ENCODE peak calls at places on chromosome 16, in six cellular contexts. One of them, this sample, is unnamed.

GRCh38 chr16:3819741-3820724 is 60.5 kb downstream of the CREBBP start:
- DNase-seq in stimulated activated CD8-positive, alpha-beta memory T cell treated with anti-CD3 and anti-CD28 coated beads, Interleukin-12 subunit alpha, Interleukin-12 subunit beta, amount 100 ng/mL, for 1 hour: no peak
- DNase-seq in naive B cell: no peak
- DNase-seq in GM19239: no peak
- DNase-seq in colonic mucosa: peak
- DNase-seq in activated CD4-positive, alpha-beta memory T cell treated with anti-CD3 and anti-CD28 coated beads for 36 hours: no peak
- DNase-seq in this sample: no peak

GRCh38 chr16:88132836-88133506 is 181.7 kb downstream of the BANP start:
- DNase-seq in stimulated activated CD8-positive, alpha-beta memory T cell treated with anti-CD3 and anti-CD28 coated beads, Interleukin-12 subunit alpha, Interleukin-12 subunit beta, amount 100 ng/mL, for 1 hour: no peak
- DNase-seq in naive B cell: no peak
- DNase-seq in GM19239: no peak
- DNase-seq in colonic mucosa: no peak
- DNase-seq in activated CD4-positive, alpha-beta memory T cell treated with anti-CD3 and anti-CD28 coated beads for 36 hours: no peak
- DNase-seq in this sample: no peak

GRCh38 chr16:53435066-53435688 is 906 bp downstream of the RBL2 start:
- DNase-seq in stimulated activated CD8-positive, alpha-beta memory T cell treated with anti-CD3 and anti-CD28 coated beads, Interleukin-12 subunit alpha, Interleukin-12 subunit beta, amount 100 ng/mL, for 1 hour: peak
- DNase-seq in naive B cell: peak
- DNase-seq in GM19239: peak
- DNase-seq in colonic mucosa: peak
- DNase-seq in activated CD4-positive, alpha-beta memory T cell treated with anti-CD3 and anti-CD28 coated beads for 36 hours: peak
- DNase-seq in this sample: peak

GRCh38 chr16:8733849-8734540 is 59.6 kb downstream of the ABAT start:
- DNase-seq in stimulated activated CD8-positive, alpha-beta memory T cell treated with anti-CD3 and anti-CD28 coated beads, Interleukin-12 subunit alpha, Interleukin-12 subunit beta, amount 100 ng/mL, for 1 hour: no peak
- DNase-seq in naive B cell: no peak
- DNase-seq in GM19239: no peak
- DNase-seq in colonic mucosa: no peak
- DNase-seq in activated CD4-positive, alpha-beta memory T cell treated with anti-CD3 and anti-CD28 coated beads for 36 hours: no peak
- DNase-seq in this sample: no peak

GRCh38 chr16:30724641-30725464 is 23.4 kb upstream of the PHKG2 start:
- DNase-seq in stimulated activated CD8-positive, alpha-beta memory T cell treated with anti-CD3 and anti-CD28 coated beads, Interleukin-12 subunit alpha, Interleukin-12 subunit beta, amount 100 ng/mL, for 1 hour: no peak
- DNase-seq in naive B cell: peak
- DNase-seq in GM19239: no peak
- DNase-seq in colonic mucosa: peak
- DNase-seq in activated CD4-positive, alpha-beta memory T cell treated with anti-CD3 and anti-CD28 coated beads for 36 hours: no peak
- DNase-seq in this sample: no peak

GRCh38 chr16:69917739-69918138 is 33.4 kb upstream of the CLEC18A start:
- DNase-seq in stimulated activated CD8-positive, alpha-beta memory T cell treated with anti-CD3 and anti-CD28 coated beads, Interleukin-12 subunit alpha, Interleukin-12 subunit beta, amount 100 ng/mL, for 1 hour: no peak
- DNase-seq in naive B cell: no peak
- DNase-seq in GM19239: no peak
- DNase-seq in colonic mucosa: no peak
- DNase-seq in activated CD4-positive, alpha-beta memory T cell treated with anti-CD3 and anti-CD28 coated beads for 36 hours: no peak
- DNase-seq in this sample: no peak

GRCh38 chr16:9060225-9060624 is 31.2 kb upstream of the HAPSTR1 start:
- DNase-seq in stimulated activated CD8-positive, alpha-beta memory T cell treated with anti-CD3 and anti-CD28 coated beads, Interleukin-12 subunit alpha, Interleukin-12 subunit beta, amount 100 ng/mL, for 1 hour: no peak
- DNase-seq in naive B cell: no peak
- DNase-seq in GM19239: no peak
- DNase-seq in colonic mucosa: no peak
- DNase-seq in activated CD4-positive, alpha-beta memory T cell treated with anti-CD3 and anti-CD28 coated beads for 36 hours: no peak
- DNase-seq in this sample: no peak

GRCh38 chr16:10938321-10938720 is 3.9 kb downstream of the DEXI start:
- DNase-seq in stimulated activated CD8-positive, alpha-beta memory T cell treated with anti-CD3 and anti-CD28 coated beads, Interleukin-12 subunit alpha, Interleukin-12 subunit beta, amount 100 ng/mL, for 1 hour: no peak
- DNase-seq in naive B cell: no peak
- DNase-seq in GM19239: no peak
- DNase-seq in colonic mucosa: peak
- DNase-seq in activated CD4-positive, alpha-beta memory T cell treated with anti-CD3 and anti-CD28 coated beads for 36 hours: peak
- DNase-seq in this sample: no peak

GRCh38 chr16:24131294-24131693 is 124.8 kb upstream of the CACNG3 start:
- DNase-seq in stimulated activated CD8-positive, alpha-beta memory T cell treated with anti-CD3 and anti-CD28 coated beads, Interleukin-12 subunit alpha, Interleukin-12 subunit beta, amount 100 ng/mL, for 1 hour: no peak
- DNase-seq in naive B cell: no peak
- DNase-seq in GM19239: no peak
- DNase-seq in colonic mucosa: no peak
- DNase-seq in activated CD4-positive, alpha-beta memory T cell treated with anti-CD3 and anti-CD28 coated beads for 36 hours: no peak
- DNase-seq in this sample: no peak

GRCh38 chr16:2428051-2428786 is 1.0 kb upstream of the CCNF start:
- DNase-seq in stimulated activated CD8-positive, alpha-beta memory T cell treated with anti-CD3 and anti-CD28 coated beads, Interleukin-12 subunit alpha, Interleukin-12 subunit beta, amount 100 ng/mL, for 1 hour: no peak
- DNase-seq in naive B cell: peak
- DNase-seq in GM19239: peak
- DNase-seq in colonic mucosa: peak
- DNase-seq in activated CD4-positive, alpha-beta memory T cell treated with anti-CD3 and anti-CD28 coated beads for 36 hours: peak
- DNase-seq in this sample: peak

GRCh38 chr16:56614549-56614991 is 6.2 kb downstream of the MT2A start:
- DNase-seq in stimulated activated CD8-positive, alpha-beta memory T cell treated with anti-CD3 and anti-CD28 coated beads, Interleukin-12 subunit alpha, Interleukin-12 subunit beta, amount 100 ng/mL, for 1 hour: no peak
- DNase-seq in naive B cell: no peak
- DNase-seq in GM19239: no peak
- DNase-seq in colonic mucosa: no peak
- DNase-seq in activated CD4-positive, alpha-beta memory T cell treated with anti-CD3 and anti-CD28 coated beads for 36 hours: peak
- DNase-seq in this sample: no peak

GRCh38 chr16:65510850-65511249 is 389.0 kb upstream of the CDH11 start:
- DNase-seq in stimulated activated CD8-positive, alpha-beta memory T cell treated with anti-CD3 and anti-CD28 coated beads, Interleukin-12 subunit alpha, Interleukin-12 subunit beta, amount 100 ng/mL, for 1 hour: no peak
- DNase-seq in naive B cell: no peak
- DNase-seq in GM19239: no peak
- DNase-seq in colonic mucosa: no peak
- DNase-seq in activated CD4-positive, alpha-beta memory T cell treated with anti-CD3 and anti-CD28 coated beads for 36 hours: no peak
- DNase-seq in this sample: no peak

GRCh38 chr16:47565454-47565853 is 104.3 kb downstream of the PHKB start:
- DNase-seq in stimulated activated CD8-positive, alpha-beta memory T cell treated with anti-CD3 and anti-CD28 coated beads, Interleukin-12 subunit alpha, Interleukin-12 subunit beta, amount 100 ng/mL, for 1 hour: no peak
- DNase-seq in naive B cell: no peak
- DNase-seq in GM19239: no peak
- DNase-seq in colonic mucosa: peak
- DNase-seq in activated CD4-positive, alpha-beta memory T cell treated with anti-CD3 and anti-CD28 coated beads for 36 hours: peak
- DNase-seq in this sample: peak

GRCh38 chr16:88456356-88457292 is 3.5 kb downstream of the ZFPM1 start:
- DNase-seq in stimulated activated CD8-positive, alpha-beta memory T cell treated with anti-CD3 and anti-CD28 coated beads, Interleukin-12 subunit alpha, Interleukin-12 subunit beta, amount 100 ng/mL, for 1 hour: peak
- DNase-seq in naive B cell: no peak
- DNase-seq in GM19239: no peak
- DNase-seq in colonic mucosa: no peak
- DNase-seq in activated CD4-positive, alpha-beta memory T cell treated with anti-CD3 and anti-CD28 coated beads for 36 hours: peak
- DNase-seq in this sample: no peak

GRCh38 chr16:53123753-53124152 is 69.0 kb downstream of the CHD9 start:
- DNase-seq in stimulated activated CD8-positive, alpha-beta memory T cell treated with anti-CD3 and anti-CD28 coated beads, Interleukin-12 subunit alpha, Interleukin-12 subunit beta, amount 100 ng/mL, for 1 hour: no peak
- DNase-seq in naive B cell: no peak
- DNase-seq in GM19239: no peak
- DNase-seq in colonic mucosa: no peak
- DNase-seq in activated CD4-positive, alpha-beta memory T cell treated with anti-CD3 and anti-CD28 coated beads for 36 hours: no peak
- DNase-seq in this sample: no peak

GRCh38 chr16:22386976-22387375 is 12.6 kb upstream of the CDR2 start:
- DNase-seq in stimulated activated CD8-positive, alpha-beta memory T cell treated with anti-CD3 and anti-CD28 coated beads, Interleukin-12 subunit alpha, Interleukin-12 subunit beta, amount 100 ng/mL, for 1 hour: no peak
- DNase-seq in naive B cell: no peak
- DNase-seq in GM19239: no peak
- DNase-seq in colonic mucosa: no peak
- DNase-seq in activated CD4-positive, alpha-beta memory T cell treated with anti-CD3 and anti-CD28 coated beads for 36 hours: no peak
- DNase-seq in this sample: no peak

GRCh38 chr16:53849585-53849984 is 145.6 kb downstream of the FTO start:
- DNase-seq in stimulated activated CD8-positive, alpha-beta memory T cell treated with anti-CD3 and anti-CD28 coated beads, Interleukin-12 subunit alpha, Interleukin-12 subunit beta, amount 100 ng/mL, for 1 hour: no peak
- DNase-seq in naive B cell: no peak
- DNase-seq in GM19239: no peak
- DNase-seq in colonic mucosa: no peak
- DNase-seq in activated CD4-positive, alpha-beta memory T cell treated with anti-CD3 and anti-CD28 coated beads for 36 hours: no peak
- DNase-seq in this sample: no peak

GRCh38 chr16:57564571-57565270 is 22.3 kb downstream of the ADGRG5 start:
- DNase-seq in stimulated activated CD8-positive, alpha-beta memory T cell treated with anti-CD3 and anti-CD28 coated beads, Interleukin-12 subunit alpha, Interleukin-12 subunit beta, amount 100 ng/mL, for 1 hour: no peak
- DNase-seq in naive B cell: no peak
- DNase-seq in GM19239: no peak
- DNase-seq in colonic mucosa: no peak
- DNase-seq in activated CD4-positive, alpha-beta memory T cell treated with anti-CD3 and anti-CD28 coated beads for 36 hours: no peak
- DNase-seq in this sample: no peak

This sample was measured in CMK.